ENCODE peak calls at places on chromosomes 4 and X, in seven cellular contexts. X is neuronal stem cell, L is PC-3, B is K562, W is GM23248, Y is MM.1S, D is A549. O is an unnamed sample.

GRCh38 chrX:55522577-55523254 is 33.1 kb upstream of the USP51 start:
- DNase-seq in X (no peak), L (no peak), B (no peak), W (no peak), Y (no peak), D (no peak), O (no peak)

GRCh38 chr4:40916880-40917279 is 167.1 kb downstream of the NSUN7 start:
- DNase-seq in X (no peak), L (peak), B (peak), W (peak), Y (peak), D (peak), O (peak)

GRCh38 chr4:152784490-152785195 is 4.9 kb downstream of the ARFIP1 start:
- DNase-seq in X (no peak), L (peak), B (peak), W (peak), Y (no peak), D (peak), O (peak)

GRCh38 chrX:155094468-155095061 is 23.3 kb downstream of the BRCC3 start:
- DNase-seq in X (no peak), L (peak), B (peak), W (peak), Y (peak), D (peak), O (peak)

GRCh38 chr4:106039796-106040195 is 144.5 kb downstream of the NPNT start:
- DNase-seq in X (no peak), L (no peak), B (no peak), W (no peak), Y (no peak), D (no peak), O (no peak)

GRCh38 chrX:104566921-104567501 is 1.0 kb downstream of the IL1RAPL2 start:
- DNase-seq in X (no peak), L (peak), B (no peak), W (no peak), Y (no peak), D (no peak), O (peak)

GRCh38 chr4:119100640-119101039 is 35.0 kb upstream of the MYOZ2 start:
- DNase-seq in X (no peak), L (no peak), B (no peak), W (no peak), Y (no peak), D (no peak), O (no peak)

GRCh38 chrX:40131644-40132376 is 34.1 kb upstream of the BCOR start:
- DNase-seq in X (no peak), L (no peak), B (no peak), W (no peak), Y (no peak), D (no peak), O (no peak)

GRCh38 chrX:1212532-1212931 is at the start of gene CRLF2:
- DNase-seq in X (no peak), L (peak), B (no peak), W (peak), Y (peak), D (peak), O (no peak)

GRCh38 chr4:28357985-28358384 is 1497.3 kb downstream of the STIM2 start:
- DNase-seq in X (peak), L (peak), B (no peak), W (peak), Y (no peak), D (peak), O (peak)

GRCh38 chr4:7160439-7160838 is 31.9 kb upstream of the SORCS2 start:
- DNase-seq in X (no peak), L (no peak), B (no peak), W (no peak), Y (no peak), D (no peak), O (no peak)

GRCh38 chrX:134013528-134013927 is 28.1 kb upstream of the GPC3 start:
- DNase-seq in X (no peak), L (no peak), B (no peak), W (no peak), Y (no peak), D (no peak), O (no peak)

GRCh38 chr4:92387459-92388069 is 83.8 kb downstream of the GRID2 start:
- DNase-seq in X (peak), L (peak), B (no peak), W (peak), Y (peak), D (peak), O (peak)

GRCh38 chr4:683982-684571 is 4.9 kb downstream of the SLC49A3 start:
- DNase-seq in X (no peak), L (peak), B (peak), W (peak), Y (no peak), D (peak), O (peak)

GRCh38 chrX:896256-896655 is 265.7 kb downstream of the SHOX start:
- DNase-seq in X (no peak), L (no peak), B (no peak), W (no peak), Y (no peak), D (no peak), O (no peak)

GRCh38 chr4:119227690-119228089 is 15.2 kb downstream of the USP53 start:
- DNase-seq in X (no peak), L (no peak), B (no peak), W (peak), Y (no peak), D (no peak), O (no peak)

GRCh38 chrX:47610506-47610905 is 9.2 kb downstream of the SYN1 start:
- DNase-seq in X (no peak), L (no peak), B (no peak), W (no peak), Y (no peak), D (no peak), O (no peak)

GRCh38 chr4:107153228-107153627 is 117.1 kb upstream of the DKK2 start:
- DNase-seq in X (peak), L (no peak), B (no peak), W (peak), Y (no peak), D (peak), O (peak)

GRCh38 chr4:86004030-86004429 is 355.8 kb downstream of the MAPK10 start:
- DNase-seq in X (no peak), L (no peak), B (no peak), W (no peak), Y (no peak), D (no peak), O (no peak)

GRCh38 chrX:152573866-152574265 is 63.8 kb upstream of the GABRQ start:
- DNase-seq in X (no peak), L (no peak), B (no peak), W (no peak), Y (no peak), D (no peak), O (no peak)

GRCh38 chrX:9895225-9895912 is 71.8 kb upstream of the CLDN34 start:
- DNase-seq in X (no peak), L (no peak), B (no peak), W (no peak), Y (no peak), D (no peak), O (no peak)

GRCh38 chr4:4288098-4288497 is 1.9 kb downstream of the LYAR start:
- DNase-seq in X (no peak), L (no peak), B (no peak), W (no peak), Y (no peak), D (no peak), O (no peak)

GRCh38 chr4:143344774-143345173 is 8.1 kb downstream of the GAB1 start:
- DNase-seq in X (no peak), L (no peak), B (no peak), W (no peak), Y (no peak), D (no peak), O (no peak)

GRCh38 chrX:39645059-39645895 is 452.5 kb downstream of the BCOR start:
- DNase-seq in X (no peak), L (peak), B (peak), W (peak), Y (no peak), D (peak), O (peak)

GRCh38 chrX:76428243-76429130 is 977 bp downstream of the MAGEE1 start:
- DNase-seq in X (no peak), L (no peak), B (no peak), W (peak), Y (no peak), D (no peak), O (peak)

GRCh38 chrX:131827935-131828334 is 195.2 kb upstream of the STK26 start:
- DNase-seq in X (peak), L (peak), B (peak), W (peak), Y (peak), D (peak), O (peak)

GRCh38 chrX:118373538-118373937 is 27.6 kb downstream of the WDR44 start:
- DNase-seq in X (no peak), L (no peak), B (no peak), W (peak), Y (no peak), D (no peak), O (no peak)

GRCh38 chr4:122702939-122703338 is 29.6 kb upstream of the BBS12 start:
- DNase-seq in X (no peak), L (peak), B (no peak), W (no peak), Y (no peak), D (no peak), O (no peak)

GRCh38 chr4:8292388-8293107 is 23.0 kb downstream of the HTRA3 start:
- DNase-seq in X (no peak), L (no peak), B (no peak), W (no peak), Y (no peak), D (no peak), O (no peak)

GRCh38 chr4:82811838-82812672 is 13.5 kb upstream of the SCD5 start:
- DNase-seq in X (peak), L (no peak), B (no peak), W (no peak), Y (no peak), D (no peak), O (peak)

GRCh38 chr4:144645621-144646522 is at the start of gene HHIP:
- DNase-seq in X (no peak), L (peak), B (peak), W (peak), Y (no peak), D (peak), O (peak)

GRCh38 chr4:37890501-37891220 is at the start of gene TBC1D1:
- DNase-seq in X (peak), L (peak), B (no peak), W (peak), Y (peak), D (peak), O (peak)

GRCh38 chr4:165711436-165711835 is 161.6 kb upstream of the TLL1 start:
- DNase-seq in X (no peak), L (no peak), B (no peak), W (no peak), Y (no peak), D (no peak), O (no peak)

GRCh38 chr4:10281996-10282395 is 165.4 kb upstream of the WDR1 start:
- DNase-seq in X (no peak), L (no peak), B (no peak), W (peak), Y (no peak), D (no peak), O (no peak)

GRCh38 chr4:77158487-77158861 is 1.5 kb downstream of the CCNG2 start:
- DNase-seq in X (no peak), L (peak), B (peak), W (peak), Y (no peak), D (no peak), O (no peak)

GRCh38 chrX:118211891-118212816 is 95.5 kb upstream of the KLHL13 start:
- DNase-seq in X (no peak), L (no peak), B (no peak), W (no peak), Y (peak), D (no peak), O (no peak)

GRCh38 chr4:11397819-11398610 is 30.7 kb downstream of the HS3ST1 start:
- DNase-seq in X (no peak), L (no peak), B (no peak), W (no peak), Y (peak), D (no peak), O (no peak)
- H3K27ac ChIP-seq in X (no peak), L (no peak), B (no peak), W (no peak), Y (peak), D (no peak), O (no peak)

DNA sequence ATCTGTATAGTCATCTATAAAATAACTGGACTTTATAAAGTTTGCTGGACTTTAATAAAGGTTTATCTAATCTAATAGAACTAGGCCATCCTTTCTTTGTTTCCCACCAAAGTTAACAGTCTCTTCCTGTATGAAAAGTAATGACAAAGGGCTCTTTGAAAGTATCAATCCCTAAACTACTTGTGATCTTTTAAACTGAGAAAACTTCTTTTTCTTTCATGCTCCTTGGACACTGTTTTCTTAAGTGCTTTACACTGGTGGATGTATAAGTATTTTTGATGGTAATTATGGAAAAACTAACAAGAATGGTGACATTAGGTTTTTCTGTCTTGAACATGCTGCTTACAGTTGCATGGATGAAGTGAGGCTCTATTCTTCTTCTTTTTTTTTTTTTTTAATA is 2.4 kb upstream of the ZFX start:
- DNase-seq in X (no peak), L (no peak), B (no peak), W (no peak), Y (no peak), D (no peak), O (no peak)
- H3K4me3 ChIP-seq in X (no peak), L (peak), B (no peak), W (no peak), Y (no peak), D (no peak), O (no peak)

GRCh38 chrX:130105226-130105625 is 5.1 kb downstream of the ELF4 start:
- DNase-seq in X (no peak), L (no peak), B (no peak), W (peak), Y (no peak), D (no peak), O (no peak)
- H3K4me2 ChIP-seq in X (no peak), L (no peak), B (no peak), W (no peak), Y (no peak), D (no peak), O (no peak)

GRCh38 chr4:80035336-80035735 is 37.7 kb downstream of the ANTXR2 start:
- DNase-seq in X (no peak), L (no peak), B (no peak), W (no peak), Y (peak), D (no peak), O (peak)

GRCh38 chr4:80029364-80029763 is 43.7 kb downstream of the ANTXR2 start:
- DNase-seq in X (no peak), L (no peak), B (no peak), W (no peak), Y (no peak), D (no peak), O (no peak)

GRCh38 chr4:80036306-80036705 is 36.7 kb downstream of the ANTXR2 start:
- DNase-seq in X (no peak), L (no peak), B (no peak), W (no peak), Y (no peak), D (no peak), O (peak)

GRCh38 chr4:80036949-80037348 is 36.1 kb downstream of the ANTXR2 start:
- DNase-seq in X (no peak), L (no peak), B (no peak), W (peak), Y (no peak), D (no peak), O (no peak)

GRCh38 chr4:80033581-80033980 is 39.4 kb downstream of the ANTXR2 start:
- DNase-seq in X (no peak), L (peak), B (peak), W (peak), Y (no peak), D (no peak), O (peak)
- H3K27ac ChIP-seq in X (no peak), L (no peak), B (no peak), W (no peak), Y (no peak), D (no peak), O (no peak)

GRCh38 chrX:149470960-149471359 is 34.1 kb downstream of the IDS start:
- DNase-seq in X (peak), L (peak), B (peak), W (peak), Y (peak), D (peak), O (peak)
- H3K4me3 ChIP-seq in X (no peak), L (no peak), B (no peak), W (peak), Y (no peak), D (no peak), O (no peak)

DNA sequence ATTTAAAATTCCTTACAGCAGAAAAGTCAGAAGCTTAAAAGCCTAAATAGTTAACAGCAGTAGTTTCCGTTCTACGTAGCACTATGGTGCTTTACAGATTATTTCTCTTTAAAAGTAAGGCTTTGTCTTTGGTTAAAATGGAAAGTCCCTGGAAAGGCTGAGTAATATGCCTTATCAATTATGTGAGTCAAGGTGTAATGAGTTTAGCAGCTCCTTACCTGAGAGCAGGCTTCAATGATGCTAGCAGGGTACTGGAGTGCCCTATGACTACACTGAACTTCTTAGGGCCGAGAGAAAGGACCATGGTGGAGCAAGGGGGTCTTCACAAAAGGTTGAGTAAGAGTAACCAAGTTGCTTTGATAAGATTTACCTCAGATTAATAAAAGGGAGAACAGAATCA is 12.6 kb upstream of the NKX6-1 start:
- DNase-seq in X (no peak), L (no peak), B (no peak), W (no peak), Y (no peak), D (no peak), O (no peak)
- H3K4me2 ChIP-seq in X (no peak), L (peak), B (no peak), W (no peak), Y (no peak), D (no peak), O (no peak)

GRCh38 chr4:25568788-25569231 is 86.8 kb upstream of the SLC34A2 start:
- DNase-seq in X (no peak), L (no peak), B (no peak), W (no peak), Y (no peak), D (peak), O (peak)

GRCh38 chr4:25560605-25561004 is 95.0 kb upstream of the SLC34A2 start:
- DNase-seq in X (no peak), L (no peak), B (no peak), W (no peak), Y (no peak), D (no peak), O (no peak)

GRCh38 chr4:25567253-25567652 is 88.4 kb upstream of the SLC34A2 start:
- DNase-seq in X (no peak), L (no peak), B (no peak), W (no peak), Y (no peak), D (no peak), O (peak)

GRCh38 chr4:25563071-25563564 is 92.5 kb upstream of the SLC34A2 start:
- DNase-seq in X (no peak), L (peak), B (no peak), W (no peak), Y (no peak), D (peak), O (no peak)

DNA sequence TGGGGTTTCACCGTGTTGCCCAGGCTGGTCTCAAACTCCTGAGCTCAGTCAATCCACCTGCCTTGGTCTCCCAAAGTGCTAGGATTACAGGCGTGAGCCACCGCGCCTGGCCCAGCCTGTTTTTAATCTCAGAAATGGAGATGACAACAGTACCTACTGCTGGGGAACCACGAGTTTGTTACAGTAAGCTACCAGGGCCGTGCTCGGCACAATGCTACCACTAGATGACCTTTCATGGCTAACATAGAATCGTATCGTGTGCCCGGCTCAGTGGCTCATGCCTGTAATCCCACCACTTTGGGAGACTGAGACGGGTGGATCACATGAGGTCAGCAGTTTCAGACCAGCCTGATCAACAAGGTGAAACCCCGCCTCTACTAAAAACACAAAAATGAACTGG is 90.8 kb upstream of the SLC34A2 start:
- DNase-seq in X (no peak), L (no peak), B (no peak), W (no peak), Y (no peak), D (no peak), O (peak)
- H3K27ac ChIP-seq in X (no peak), L (no peak), B (no peak), W (no peak), Y (no peak), D (no peak), O (no peak)